ENCODE peak calls at places on chromosomes 4 and X, in six cellular contexts. W is H9, S is H1, V is neuronal stem cell, F is mesenchymal stem cell, H is mesendoderm. I is an unnamed sample.

GRCh38 chr4:40214038-40214437 is 17.2 kb downstream of the RHOH start:
- DNase-seq in W (no peak), S (no peak), V (no peak), F (no peak), H (no peak), I (no peak)

GRCh38 chr4:169070071-169070894 is 60.2 kb upstream of the CBR4 start:
- DNase-seq in W (peak), S (no peak), V (peak), F (peak), H (peak), I (peak)

GRCh38 chr4:1113311-1114009 is at the start of gene RNF212:
- DNase-seq in W (peak), S (peak), V (no peak), F (no peak), H (peak), I (no peak)

GRCh38 chr4:81756973-81757372 is 285.3 kb upstream of the RASGEF1B start:
- DNase-seq in W (no peak), S (no peak), V (no peak), F (no peak), H (no peak), I (no peak)

GRCh38 chrX:54248309-54248708 is 65.3 kb upstream of the FAM120C start:
- DNase-seq in W (no peak), S (no peak), V (no peak), F (peak), H (peak), I (peak)

GRCh38 chrX:37684426-37684825 is 1.2 kb upstream of the XK start:
- DNase-seq in W (no peak), S (no peak), V (no peak), F (peak), H (no peak), I (no peak)

GRCh38 chr4:104424368-104424921 is 70.2 kb downstream of the CXXC4 start:
- DNase-seq in W (no peak), S (no peak), V (no peak), F (no peak), H (no peak), I (no peak)

GRCh38 chrX:91414710-91415109 is 19.9 kb upstream of the PABPC5 start:
- DNase-seq in W (no peak), S (no peak), V (no peak), F (no peak), H (peak), I (no peak)

GRCh38 chr4:40553995-40554394 is 75.7 kb downstream of the RBM47 start:
- DNase-seq in W (no peak), S (no peak), V (no peak), F (peak), H (no peak), I (no peak)

GRCh38 chrX:147884958-147885357 is 26.8 kb upstream of the FMR1 start:
- DNase-seq in W (no peak), S (no peak), V (no peak), F (no peak), H (no peak), I (no peak)

GRCh38 chrX:109626637-109627036 is 1.7 kb upstream of the KCNE5 start:
- DNase-seq in W (no peak), S (no peak), V (no peak), F (no peak), H (no peak), I (no peak)

GRCh38 chr4:1723131-1723801 is 1.9 kb downstream of the TACC3 start:
- DNase-seq in W (no peak), S (no peak), V (no peak), F (no peak), H (no peak), I (no peak)

GRCh38 chrX:65528705-65529340 is 5.8 kb downstream of the LAS1L start:
- DNase-seq in W (peak), S (peak), V (peak), F (peak), H (peak), I (peak)

GRCh38 chr4:37453361-37454262 is 209.1 kb downstream of the NWD2 start:
- DNase-seq in W (peak), S (peak), V (peak), F (peak), H (peak), I (no peak)

GRCh38 chr4:51901363-51901762 is 58.4 kb downstream of the DCUN1D4 start:
- DNase-seq in W (no peak), S (no peak), V (no peak), F (no peak), H (no peak), I (no peak)

GRCh38 chr4:100493756-100494155 is 24.1 kb downstream of the EMCN start:
- DNase-seq in W (no peak), S (no peak), V (no peak), F (no peak), H (no peak), I (peak)

GRCh38 chrX:9825129-9825865 is 39.1 kb downstream of the SHROOM2 start:
- DNase-seq in W (no peak), S (no peak), V (no peak), F (peak), H (no peak), I (peak)

GRCh38 chr4:40953253-40954118 is 203.7 kb downstream of the NSUN7 start:
- DNase-seq in W (no peak), S (no peak), V (no peak), F (no peak), H (no peak), I (no peak)

GRCh38 chrX:138745215-138745614 is 33.7 kb upstream of the FGF13 start:
- DNase-seq in W (no peak), S (no peak), V (peak), F (peak), H (peak), I (peak)

GRCh38 chr4:174674305-174674840 is 152.1 kb upstream of the HPGD start:
- DNase-seq in W (no peak), S (no peak), V (no peak), F (peak), H (no peak), I (peak)

GRCh38 chr4:84673475-84674230 is 90.7 kb downstream of the CDS1 start:
- DNase-seq in W (no peak), S (no peak), V (no peak), F (peak), H (no peak), I (peak)

GRCh38 chr4:153522800-153523089 is 56.6 kb downstream of the TMEM131L start:
- DNase-seq in W (no peak), S (no peak), V (no peak), F (no peak), H (no peak), I (no peak)

GRCh38 chr4:34043131-34043530 is 2201.2 kb downstream of the ARAP2 start:
- DNase-seq in W (no peak), S (no peak), V (no peak), F (peak), H (no peak), I (no peak)

GRCh38 chrX:130799393-130799792 is 103.6 kb downstream of the ENOX2 start:
- DNase-seq in W (no peak), S (no peak), V (no peak), F (peak), H (no peak), I (peak)

GRCh38 chr4:44186096-44186849 is 262.3 kb downstream of the KCTD8 start:
- DNase-seq in W (peak), S (no peak), V (no peak), F (no peak), H (peak), I (no peak)

GRCh38 chrX:138411048-138411447 is 300.5 kb downstream of the FGF13 start:
- DNase-seq in W (no peak), S (no peak), V (no peak), F (no peak), H (no peak), I (no peak)

GRCh38 chr4:139191373-139191772 is 14.4 kb upstream of the ELF2 start:
- DNase-seq in W (no peak), S (no peak), V (no peak), F (no peak), H (peak), I (no peak)

GRCh38 chr4:823761-824460 is 2.0 kb downstream of the CPLX1 start:
- DNase-seq in W (no peak), S (no peak), V (no peak), F (no peak), H (no peak), I (no peak)

GRCh38 chrX:115912372-115912897 is 258.1 kb upstream of the AGTR2 start:
- DNase-seq in W (peak), S (no peak), V (no peak), F (no peak), H (peak), I (no peak)

GRCh38 chrX:74286950-74287349 is 17.0 kb upstream of the ZCCHC13 start:
- DNase-seq in W (no peak), S (no peak), V (no peak), F (peak), H (no peak), I (peak)

GRCh38 chr4:142404191-142404611 is 441.9 kb downstream of the INPP4B start:
- DNase-seq in W (no peak), S (no peak), V (no peak), F (peak), H (no peak), I (peak)

GRCh38 chrX:20067709-20068315 is 48.9 kb downstream of the MAP7D2 start:
- DNase-seq in W (no peak), S (no peak), V (peak), F (peak), H (peak), I (peak)

GRCh38 chr4:38322709-38323108 is 341.3 kb upstream of the KLF3 start:
- DNase-seq in W (no peak), S (no peak), V (no peak), F (peak), H (peak), I (peak)

GRCh38 chrX:64176876-64177275 is 28.6 kb downstream of the AMER1 start:
- DNase-seq in W (no peak), S (no peak), V (no peak), F (no peak), H (no peak), I (no peak)

GRCh38 chrX:134693644-134694043 is 35.4 kb upstream of the PLAC1 start:
- DNase-seq in W (no peak), S (no peak), V (no peak), F (no peak), H (no peak), I (no peak)

GRCh38 chrX:134694333-134694925 is 36.2 kb upstream of the PLAC1 start:
- DNase-seq in W (no peak), S (no peak), V (no peak), F (no peak), H (no peak), I (no peak)

GRCh38 chrX:134691453-134691852 is 33.2 kb upstream of the PLAC1 start:
- DNase-seq in W (no peak), S (no peak), V (no peak), F (no peak), H (no peak), I (no peak)

GRCh38 chrX:134692233-134692632 is 34.0 kb upstream of the PLAC1 start:
- DNase-seq in W (no peak), S (no peak), V (no peak), F (no peak), H (no peak), I (no peak)

DNA sequence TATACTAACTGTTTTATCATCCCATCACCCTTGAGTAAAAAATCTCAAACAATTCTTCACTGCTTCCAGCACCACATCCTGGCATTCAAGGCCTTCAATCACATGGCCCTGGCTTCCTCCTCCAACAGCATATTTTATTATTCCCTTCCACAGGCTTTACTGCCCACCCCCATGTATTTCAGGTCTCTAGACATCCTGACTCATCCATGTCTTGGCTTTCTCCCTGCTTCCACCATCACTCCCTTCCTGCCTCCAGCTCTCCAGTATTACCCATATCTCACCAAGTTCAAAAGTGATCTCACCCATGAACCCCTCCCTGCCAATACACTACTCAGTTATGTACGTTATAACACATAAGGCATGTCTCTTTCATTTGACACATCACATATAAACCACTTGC is 34.7 kb upstream of the PLAC1 start:
- DNase-seq in W (no peak), S (no peak), V (no peak), F (peak), H (no peak), I (peak)
- H3K27ac ChIP-seq in W (no peak), S (no peak), V (no peak), F (no peak), H (no peak), I (no peak)

GRCh38 chrX:11367609-11368430 is 74.6 kb downstream of the AMELX start:
- DNase-seq in W (no peak), S (no peak), V (no peak), F (peak), H (no peak), I (peak)
- H2BK15ac ChIP-seq in W (no peak), S (no peak), V (no peak), F (no peak), H (no peak), I (no peak)

GRCh38 chrX:7926914-7927258 is 327 bp downstream of the PNPLA4 start:
- DNase-seq in W (no peak), S (no peak), V (no peak), F (no peak), H (no peak), I (no peak)
- H2BK120ac ChIP-seq in W (no peak), S (no peak), V (no peak), F (no peak), H (no peak), I (no peak)

GRCh38 chrX:140917354-140918115 is 84.9 kb upstream of the SPANXB1 start:
- DNase-seq in W (no peak), S (no peak), V (no peak), F (no peak), H (no peak), I (no peak)
- H3K27ac ChIP-seq in W (no peak), S (no peak), V (no peak), F (no peak), H (no peak), I (no peak)

GRCh38 chr4:6142511-6142910 is 57.8 kb downstream of the JAKMIP1 start:
- DNase-seq in W (no peak), S (no peak), V (no peak), F (no peak), H (no peak), I (no peak)
- H2BK15ac ChIP-seq in W (no peak), S (no peak), V (no peak), F (no peak), H (peak), I (no peak)

GRCh38 chrX:370963-371745 is 15.6 kb downstream of the PPP2R3B start:
- DNase-seq in W (no peak), S (no peak), V (no peak), F (no peak), H (no peak), I (no peak)

GRCh38 chrX:371907-372306 is 14.8 kb downstream of the PPP2R3B start:
- DNase-seq in W (no peak), S (no peak), V (no peak), F (no peak), H (no peak), I (no peak)

GRCh38 chrX:373641-374471 is 12.9 kb downstream of the PPP2R3B start:
- DNase-seq in W (peak), S (peak), V (peak), F (peak), H (peak), I (peak)

GRCh38 chrX:374566-374965 is 12.1 kb downstream of the PPP2R3B start:
- DNase-seq in W (no peak), S (no peak), V (no peak), F (peak), H (no peak), I (peak)

DNA sequence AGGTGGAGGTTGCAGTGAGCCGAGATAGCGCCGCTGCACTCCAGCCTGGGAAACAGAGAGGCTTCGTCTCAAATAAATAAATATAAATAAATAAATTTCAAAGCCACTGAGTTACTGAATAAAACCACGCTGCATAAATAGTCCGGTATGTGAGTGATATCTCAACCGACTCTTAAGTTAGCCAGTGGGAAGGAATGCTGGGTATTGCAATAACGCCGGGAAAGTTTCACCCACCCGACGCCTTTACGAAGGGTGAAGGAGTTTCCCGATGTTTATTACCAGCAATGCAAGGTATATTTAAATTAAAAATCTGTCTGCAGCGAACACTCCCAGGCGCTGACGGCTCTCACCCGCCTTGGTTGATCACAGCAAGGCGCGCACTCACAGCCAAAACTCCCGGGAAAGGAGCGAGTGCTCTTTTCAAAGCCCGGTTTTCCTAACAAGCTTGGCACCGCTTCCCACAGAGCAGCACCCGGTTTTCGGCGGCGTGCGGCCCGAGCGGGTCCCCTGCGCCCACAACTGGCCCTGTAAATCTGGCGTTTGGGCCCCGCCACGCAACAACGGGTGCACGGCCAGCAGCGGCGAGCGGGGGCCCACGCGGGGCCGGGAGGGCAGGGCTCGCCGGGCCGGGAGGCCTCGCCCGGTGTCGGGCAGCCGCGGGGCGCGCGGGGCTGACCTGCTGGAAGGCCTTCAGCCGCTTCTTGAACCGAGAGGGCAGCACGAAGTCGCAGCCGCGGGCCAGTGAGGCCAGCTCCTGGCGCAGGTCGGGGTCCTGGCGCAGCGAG is 13.7 kb downstream of the PPP2R3B start:
- DNase-seq in W (no peak), S (no peak), V (no peak), F (peak), H (no peak), I (peak)
- H2BK120ac ChIP-seq in W (no peak), S (no peak), V (no peak), F (no peak), H (no peak), I (no peak)

GRCh38 chr4:151418385-151418784 is 9.4 kb downstream of the FHIP1A start:
- DNase-seq in W (no peak), S (no peak), V (no peak), F (peak), H (peak), I (peak)

GRCh38 chr4:151417164-151417571 is 8.2 kb downstream of the FHIP1A start:
- DNase-seq in W (no peak), S (no peak), V (no peak), F (no peak), H (peak), I (no peak)

GRCh38 chr4:151418856-151419255 is 9.9 kb downstream of the FHIP1A start:
- DNase-seq in W (no peak), S (no peak), V (no peak), F (no peak), H (no peak), I (no peak)

GRCh38 chr4:151415978-151416377 is 7.0 kb downstream of the FHIP1A start:
- DNase-seq in W (no peak), S (no peak), V (no peak), F (no peak), H (no peak), I (peak)

GRCh38 chr4:151417766-151418376 is 8.9 kb downstream of the FHIP1A start:
- DNase-seq in W (no peak), S (no peak), V (no peak), F (no peak), H (peak), I (no peak)
- H3K27ac ChIP-seq in W (no peak), S (no peak), V (no peak), F (peak), H (no peak), I (no peak)

I was measured in IMR-90.